ENCODE peak calls at places on chromosomes 11 and 22, in eight cellular contexts. J is H7, U is aorta, P is kidney tubule cell, D is GM04504, N is amniotic stem cell, B is NCI-H146, L is AG09309. K is an unnamed sample.

GRCh38 chr22:19879651-19879995 is 24.9 kb upstream of the GNB1L start:
- DNase-seq in J (peak), U (no peak), P (no peak), D (no peak), N (no peak), B (no peak), L (no peak), K (no peak)

GRCh38 chr11:68855205-68855978 is 13.7 kb upstream of the CPT1A start:
- DNase-seq in J (peak), U (peak), P (no peak), D (no peak), N (no peak), B (no peak), L (no peak), K (no peak)

GRCh38 chr11:57314221-57314973 is 10.4 kb downstream of the TNKS1BP1 start:
- DNase-seq in J (peak), U (peak), P (no peak), D (no peak), N (no peak), B (no peak), L (no peak), K (no peak)

GRCh38 chr11:66766681-66767080 is 37.7 kb upstream of the SPTBN2 start:
- DNase-seq in J (no peak), U (no peak), P (no peak), D (no peak), N (no peak), B (no peak), L (no peak), K (no peak)

GRCh38 chr11:18775492-18776292 is 15.9 kb downstream of the PTPN5 start:
- DNase-seq in J (peak), U (no peak), P (peak), D (no peak), N (no peak), B (peak), L (no peak), K (no peak)

GRCh38 chr11:100719809-100720221 is 32.7 kb downstream of the ARHGAP42 start:
- DNase-seq in J (peak), U (no peak), P (peak), D (peak), N (no peak), B (no peak), L (peak), K (peak)

GRCh38 chr22:41480397-41480735 is 11.4 kb downstream of the ACO2 start:
- DNase-seq in J (no peak), U (peak), P (no peak), D (no peak), N (peak), B (no peak), L (no peak), K (no peak)

GRCh38 chr11:17538731-17539130 is 5.5 kb downstream of the USH1C start:
- DNase-seq in J (no peak), U (peak), P (no peak), D (no peak), N (no peak), B (peak), L (no peak), K (no peak)

GRCh38 chr11:73243093-73243485 is 25.0 kb downstream of the P2RY2 start:
- DNase-seq in J (no peak), U (no peak), P (no peak), D (no peak), N (no peak), B (no peak), L (no peak), K (no peak)

GRCh38 chr11:35918716-35919115 is 25.1 kb upstream of the LDLRAD3 start:
- DNase-seq in J (no peak), U (no peak), P (no peak), D (no peak), N (no peak), B (peak), L (no peak), K (no peak)

GRCh38 chr22:49323751-49324415 is 503.8 kb downstream of the BRD1 start:
- DNase-seq in J (peak), U (peak), P (no peak), D (no peak), N (no peak), B (no peak), L (no peak), K (no peak)

GRCh38 chr11:2891901-2892214 is 6.3 kb upstream of the CDKN1C start:
- DNase-seq in J (no peak), U (no peak), P (no peak), D (no peak), N (no peak), B (no peak), L (no peak), K (no peak)

GRCh38 chr22:26162961-26163360 is 6.3 kb upstream of the SEZ6L start:
- DNase-seq in J (no peak), U (no peak), P (no peak), D (no peak), N (no peak), B (no peak), L (no peak), K (no peak)

GRCh38 chr11:102798012-102798746 is at the start of gene MMP1:
- DNase-seq in J (no peak), U (no peak), P (peak), D (peak), N (no peak), B (no peak), L (peak), K (peak)

GRCh38 chr11:70689764-70690163 is 291.4 kb downstream of the CTTN start:
- DNase-seq in J (no peak), U (no peak), P (no peak), D (no peak), N (no peak), B (no peak), L (no peak), K (no peak)

GRCh38 chr22:43554694-43555365 is 143.0 kb downstream of the MPPED1 start:
- DNase-seq in J (peak), U (no peak), P (no peak), D (no peak), N (no peak), B (no peak), L (no peak), K (no peak)

GRCh38 chr11:2975594-2975993 is 16.5 kb downstream of the NAP1L4 start:
- DNase-seq in J (peak), U (no peak), P (peak), D (no peak), N (no peak), B (peak), L (no peak), K (no peak)

GRCh38 chr22:46931414-46931813 is 169.0 kb downstream of the TBC1D22A start:
- DNase-seq in J (no peak), U (no peak), P (no peak), D (no peak), N (no peak), B (no peak), L (no peak), K (no peak)

K was measured in BJ.